ENCODE peak calls at places on chromosome 3, in four cellular contexts. S is fibroblast of lung, X is glutamatergic neuron, E is neural crest cell. P is an unnamed sample.
A peak's percentile ranks its signal among the peaks of the same experiment; 100 is the strongest.

GRCh38 chr3:117084739-117085270 is 375.2 kb downstream of the TUSC7 start:
- DNase-seq in S (no peak), E (no peak), X (no peak), P (no peak)

GRCh38 chr3:8416965-8417364 is 84.7 kb upstream of the LMCD1 start:
- DNase-seq in E (peak; percentile 9), X (no peak), S (peak; percentile 17), P (peak; percentile 34)

GRCh38 chr3:139811331-139811730 is 123.7 kb upstream of the CLSTN2 start:
- DNase-seq in X (no peak), E (no peak), S (peak; percentile 65), P (no peak)

GRCh38 chr3:151199569-151200438 is 3.2 kb downstream of the GPR171 start:
- DNase-seq in E (no peak), X (no peak), S (no peak), P (no peak)

GRCh38 chr3:197309528-197310361 is 11.3 kb upstream of the DLG1 start:
- DNase-seq in X (no peak), E (no peak), S (peak; percentile 95), P (peak; percentile 56)

GRCh38 chr3:136122006-136122405 is 74.1 kb downstream of the MSL2 start:
- DNase-seq in E (no peak), X (no peak), S (peak; percentile 51), P (no peak)

GRCh38 chr3:160027541-160028195 is 39.0 kb downstream of the IL12A start:
- DNase-seq in E (no peak), X (no peak), S (peak; percentile 77), P (peak; percentile 40)

GRCh38 chr3:193971268-193971751 is 164.6 kb upstream of the HES1 start:
- DNase-seq in E (no peak), S (peak; percentile 84), X (no peak), P (peak; percentile 66)

GRCh38 chr3:141382571-141382970 is 14.3 kb downstream of the ZBTB38 start:
- DNase-seq in X (no peak), S (no peak), E (no peak), P (no peak)

GRCh38 chr3:87199621-87200020 is 27.5 kb upstream of the CHMP2B start:
- DNase-seq in X (no peak), E (no peak), S (no peak), P (no peak)

GRCh38 chr3:165549665-165550064 is 287.6 kb downstream of the BCHE start:
- DNase-seq in E (no peak), S (no peak), X (no peak), P (no peak)

GRCh38 chr3:52685705-52686691 is at the start of the genes GNL3 and PBRM1:
- DNase-seq in X (peak; percentile 95), S (peak; percentile 97), E (peak; percentile 87), P (peak; percentile 91)

GRCh38 chr3:43856351-43856750 is 165.6 kb downstream of the ABHD5 start:
- DNase-seq in E (no peak), X (no peak), S (no peak), P (no peak)

GRCh38 chr3:43854916-43855315 is 164.2 kb downstream of the ABHD5 start:
- DNase-seq in X (no peak), E (no peak), S (no peak), P (no peak)

GRCh38 chr3:43857361-43858051 is 166.8 kb downstream of the ABHD5 start:
- DNase-seq in X (no peak), S (peak; percentile 39), E (no peak), P (no peak)

GRCh38 chr3:43856761-43857160 is 166.0 kb downstream of the ABHD5 start:
- DNase-seq in X (no peak), S (no peak), E (no peak), P (no peak)

DNA sequence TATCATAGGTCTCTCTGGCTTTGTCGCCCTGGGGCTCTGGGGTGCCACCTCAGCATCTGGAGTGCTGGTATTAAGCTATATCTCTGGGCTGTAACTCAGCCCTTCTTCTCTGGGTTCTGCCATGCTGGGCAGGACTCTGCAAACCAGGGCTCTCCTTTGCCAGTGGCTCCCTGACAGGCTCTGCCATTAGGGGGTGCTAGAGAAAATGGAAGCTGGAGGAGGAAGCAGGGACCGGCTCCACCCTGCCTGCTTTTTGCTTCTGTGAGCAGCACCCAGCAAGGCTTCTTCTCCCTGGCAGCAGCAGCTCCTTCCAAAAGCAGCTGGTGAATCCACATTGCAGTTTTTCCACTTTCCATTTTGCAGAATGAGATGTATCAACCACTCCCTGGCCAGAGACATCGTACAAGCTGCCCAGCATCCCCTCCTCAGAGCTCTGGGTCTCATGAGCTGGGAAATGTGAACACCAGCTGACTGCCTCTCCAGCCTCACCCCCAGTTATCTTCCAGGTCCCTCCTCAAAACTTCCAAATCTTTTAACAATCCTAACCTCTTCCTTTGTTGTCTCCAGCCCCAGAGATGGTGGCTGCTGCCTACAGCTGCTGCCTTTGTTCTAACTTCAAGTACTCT is 165.0 kb downstream of the ABHD5 start:
- DNase-seq in E (peak; percentile 59), S (peak; percentile 46), X (peak; percentile 75), P (peak; percentile 82)
- TF ChIP-seq CTCF in E (peak; percentile 65), S (peak; percentile 89), X (peak; percentile 70), P (peak; percentile 53)

DNA sequence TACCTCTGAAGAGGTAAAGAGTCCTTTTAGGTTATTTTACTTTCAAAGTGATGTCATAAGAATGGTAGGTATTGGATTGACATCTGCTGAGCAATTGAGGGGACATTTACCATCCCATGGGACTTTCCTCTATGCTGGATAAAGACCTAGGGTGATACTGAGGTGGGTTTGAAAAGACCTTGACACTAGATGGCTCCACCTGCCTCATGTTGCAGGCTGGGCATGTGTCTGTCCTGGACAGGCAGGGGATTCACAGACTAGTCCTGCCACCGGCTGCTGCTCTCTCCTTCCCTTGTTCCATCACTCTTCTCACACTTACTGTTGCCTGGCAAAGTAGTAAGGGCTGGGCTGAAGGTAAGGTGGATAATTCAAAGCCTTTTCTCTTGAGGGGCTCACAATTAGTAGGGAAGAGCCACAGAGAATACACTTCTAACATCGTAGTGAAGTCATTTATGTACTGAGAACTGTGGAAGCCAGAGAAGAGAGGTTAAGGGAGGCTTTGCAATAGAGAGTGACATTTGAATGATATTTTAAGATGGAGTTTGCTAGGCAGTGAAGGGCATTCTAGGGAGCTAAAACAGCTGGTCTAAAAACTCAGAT is 27.7 kb downstream of the TRAK1 start:
- DNase-seq in X (peak; percentile 41), S (peak; percentile 30), E (no peak), P (peak; percentile 78)
- TF ChIP-seq CTCF in X (no peak), S (peak; percentile 29), E (peak; percentile 65), P (peak; percentile 42)

GRCh38 chr3:51642462-51642861 is 28.6 kb upstream of the TEX264 start:
- DNase-seq in X (no peak), E (no peak), S (no peak), P (no peak)
- TF ChIP-seq CTCF in X (peak; percentile 47), E (peak; percentile 50), S (peak; percentile 33), P (no peak)

GRCh38 chr3:104385421-104385820 is 981.3 kb upstream of the ALCAM start:
- DNase-seq in S (no peak), E (no peak), X (no peak), P (no peak)
- TF ChIP-seq CTCF in S (no peak), E (no peak), X (no peak), P (no peak)

GRCh38 chr3:47283596-47284364 is 1.0 kb downstream of the KLHL18 start:
- DNase-seq in E (no peak), X (peak; percentile 29), S (peak; percentile 15), P (peak; percentile 29)

GRCh38 chr3:47280519-47280918 is 2.1 kb downstream of the KIF9 start:
- DNase-seq in E (no peak), S (no peak), X (no peak), P (no peak)

GRCh38 chr3:47283193-47283537 is 421 bp downstream of the KLHL18 start:
- DNase-seq in S (peak; percentile 11), E (peak; percentile 17), X (peak; percentile 32), P (peak; percentile 19)

DNA sequence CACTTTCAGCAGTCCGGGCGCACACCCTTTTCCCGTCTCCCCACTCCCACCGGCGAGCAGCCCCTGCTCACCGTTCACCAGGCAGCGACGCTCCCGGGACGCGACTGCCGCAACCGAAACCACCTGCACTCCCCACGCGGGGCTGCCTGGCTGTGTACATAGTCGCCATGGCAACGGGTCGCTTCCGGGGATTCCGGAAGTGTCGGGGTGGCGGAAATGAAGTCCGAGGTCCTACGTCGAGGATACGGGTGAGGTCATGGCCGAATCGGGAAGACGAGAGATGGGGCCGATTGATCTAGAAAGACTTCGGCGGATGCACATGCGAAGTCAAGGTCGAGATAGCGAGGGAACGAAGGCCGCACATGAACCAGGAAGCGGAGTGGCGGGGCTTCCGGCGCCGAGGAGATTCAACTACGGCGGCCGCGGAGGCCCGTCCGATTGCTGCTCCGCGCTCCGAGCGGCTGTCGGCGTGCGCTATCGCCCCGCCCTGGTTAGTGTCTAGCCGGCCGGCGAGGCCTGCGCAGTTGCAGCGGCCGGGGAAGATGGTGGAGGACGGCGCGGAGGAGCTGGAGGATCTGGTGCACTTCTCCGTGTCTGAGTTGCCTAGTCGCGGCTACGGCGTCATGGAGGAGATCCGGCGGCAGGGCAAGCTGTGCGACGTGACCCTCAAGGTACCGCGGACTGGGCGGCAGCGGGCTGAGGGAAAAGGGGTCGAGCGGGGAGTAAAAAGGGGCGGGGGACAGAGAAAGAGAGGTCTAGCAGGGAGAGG is at the start of the genes KIF9 and KLHL18:
- DNase-seq in S (peak; percentile 94), X (peak; percentile 91), E (peak; percentile 84), P (peak; percentile 92)
- TF ChIP-seq CTCF in S (no peak), X (no peak), E (no peak), P (no peak)